ENCODE peak calls at places on chromosomes 4 and X, in nine cellular contexts. N, B, W, X, L, G, M, Y and O are unnamed samples.

GRCh38 chr4:113849771-113850170 is 88.2 kb upstream of the CAMK2D start:
- DNase-seq in N (no peak), B (no peak), W (peak; percentile 78), X (no peak), L (no peak), G (no peak), M (no peak), Y (peak; percentile 69), O (peak; percentile 28)

GRCh38 chrX:2741386-2741785 is 10.5 kb upstream of the XG start:
- DNase-seq in N (no peak), B (no peak), W (no peak), X (no peak), L (no peak), G (no peak), M (no peak), Y (no peak), O (no peak)

GRCh38 chr4:21768349-21769310 is 179.9 kb downstream of the KCNIP4 start:
- DNase-seq in N (no peak), B (no peak), W (peak; percentile 69), X (peak; percentile 18), L (no peak), G (no peak), M (peak; percentile 13), Y (peak; percentile 75), O (peak; percentile 74)

GRCh38 chr4:1058198-1058996 is 47.0 kb downstream of the FGFRL1 start:
- DNase-seq in N (no peak), B (no peak), W (no peak), X (no peak), L (no peak), G (no peak), M (no peak), Y (no peak), O (no peak)

GRCh38 chr4:73603854-73604584 is 16.2 kb downstream of the RASSF6 start:
- DNase-seq in N (no peak), B (no peak), W (peak; percentile 30), X (no peak), L (no peak), G (no peak), M (no peak), Y (peak; percentile 42), O (peak; percentile 32)

GRCh38 chr4:83370640-83370906 is 35.9 kb upstream of the HPSE start:
- DNase-seq in N (no peak), B (no peak), W (peak; percentile 42), X (no peak), L (no peak), G (no peak), M (no peak), Y (no peak), O (no peak)

GRCh38 chrX:153590961-153591956 is 7.7 kb downstream of the CCNQ start:
- DNase-seq in N (no peak), B (no peak), W (no peak), X (no peak), L (no peak), G (no peak), M (no peak), Y (no peak), O (no peak)

GRCh38 chr4:183383606-183384005 is 60.8 kb upstream of the CDKN2AIP start:
- DNase-seq in N (no peak), B (no peak), W (no peak), X (no peak), L (no peak), G (no peak), M (no peak), Y (no peak), O (no peak)

GRCh38 chr4:78220283-78220682 is 163.2 kb downstream of the FRAS1 start:
- DNase-seq in N (no peak), B (no peak), W (no peak), X (no peak), L (no peak), G (no peak), M (no peak), Y (no peak), O (no peak)

GRCh38 chr4:52880994-52881393 is 18.9 kb downstream of the RASL11B start:
- DNase-seq in N (no peak), B (no peak), W (no peak), X (no peak), L (no peak), G (no peak), M (no peak), Y (no peak), O (no peak)

GRCh38 chr4:138815811-138816210 is 199.8 kb upstream of the NOCT start:
- DNase-seq in N (no peak), B (no peak), W (no peak), X (no peak), L (no peak), G (peak; percentile 24), M (peak; percentile 50), Y (no peak), O (no peak)

GRCh38 chr4:37767546-37767945 is 58.9 kb upstream of the PGM2 start:
- DNase-seq in N (no peak), B (no peak), W (peak; percentile 30), X (no peak), L (peak; percentile 12), G (no peak), M (no peak), Y (peak; percentile 83), O (peak; percentile 9)

GRCh38 chr4:146520894-146521542 is 722 bp downstream of the SLC10A7 start:
- DNase-seq in N (no peak), B (no peak), W (peak; percentile 52), X (peak; percentile 48), L (no peak), G (peak; percentile 34), M (peak; percentile 37), Y (peak; percentile 65), O (peak; percentile 79)

GRCh38 chr4:59249110-59249509 is 1951.0 kb upstream of the ADGRL3 start:
- DNase-seq in N (no peak), B (no peak), W (no peak), X (no peak), L (no peak), G (no peak), M (no peak), Y (no peak), O (no peak)

GRCh38 chr4:101321481-101322042 is 25.8 kb downstream of the PPP3CA start:
- DNase-seq in N (no peak), B (no peak), W (no peak), X (no peak), L (no peak), G (no peak), M (no peak), Y (peak; percentile 30), O (no peak)

GRCh38 chr4:183402771-183403170 is 41.7 kb upstream of the CDKN2AIP start:
- DNase-seq in N (no peak), B (no peak), W (peak; percentile 24), X (no peak), L (no peak), G (no peak), M (no peak), Y (no peak), O (no peak)

GRCh38 chr4:15920723-15921591 is 17.6 kb downstream of the FGFBP1 start:
- DNase-seq in N (no peak), B (no peak), W (peak; percentile 99), X (no peak), L (no peak), G (peak; percentile 75), M (no peak), Y (peak; percentile 97), O (peak; percentile 89)

GRCh38 chr4:181958435-181958834 is 284.8 kb upstream of the TENM3 start:
- DNase-seq in N (no peak), B (no peak), W (peak; percentile 34), X (no peak), L (no peak), G (peak; percentile 18), M (no peak), Y (no peak), O (no peak)

GRCh38 chr4:75705198-75705712 is 19.1 kb upstream of the USO1 start:
- DNase-seq in N (no peak), B (no peak), W (no peak), X (no peak), L (no peak), G (no peak), M (no peak), Y (no peak), O (no peak)

GRCh38 chr4:152939655-152940054 is 3.5 kb downstream of the FHDC1 start:
- DNase-seq in N (no peak), B (peak; percentile 77), W (no peak), X (no peak), L (no peak), G (no peak), M (no peak), Y (no peak), O (no peak)

GRCh38 chr4:153233761-153234371 is 29.6 kb downstream of the TRIM2 start:
- DNase-seq in N (no peak), B (no peak), W (peak; percentile 92), X (no peak), L (no peak), G (peak; percentile 71), M (no peak), Y (peak; percentile 88), O (peak; percentile 31)

GRCh38 chrX:152899874-152900719 is 2.2 kb downstream of the ZNF185 start:
- DNase-seq in N (no peak), B (no peak), W (no peak), X (no peak), L (no peak), G (no peak), M (no peak), Y (no peak), O (no peak)

GRCh38 chrX:139762400-139763183 is 54.6 kb upstream of the MCF2 start:
- DNase-seq in N (no peak), B (no peak), W (peak; percentile 34), X (no peak), L (no peak), G (no peak), M (no peak), Y (peak; percentile 84), O (no peak)

GRCh38 chrX:54063361-54063760 is 19.1 kb upstream of the PHF8 start:
- DNase-seq in N (no peak), B (no peak), W (no peak), X (no peak), L (no peak), G (no peak), M (no peak), Y (no peak), O (no peak)

GRCh38 chr4:93384897-93385296 is 443.7 kb upstream of the ATOH1 start:
- DNase-seq in N (no peak), B (no peak), W (peak; percentile 78), X (no peak), L (no peak), G (peak; percentile 3), M (no peak), Y (peak; percentile 29), O (peak; percentile 49)

GRCh38 chr4:123088521-123088920 is 166.1 kb upstream of the NUDT6 start:
- DNase-seq in N (no peak), B (no peak), W (no peak), X (no peak), L (no peak), G (no peak), M (no peak), Y (no peak), O (no peak)